ENCODE peak calls at places on chromosome 13, in five cellular contexts. One of them, this sample, is unnamed.

GRCh38 chr13:45781553-45782326 is 69.8 kb downstream of the SIAH3 start:
- DNase-seq in activated CD8-positive, alpha-beta memory T cell treated with anti-CD3 and anti-CD28 coated beads, Interleukin-2, amount 10 ng/mL, durations not matched to agents 7 days and 5 days: no peak
- DNase-seq in AG08395: no peak
- DNase-seq in RWPE1: peak; percentile 64
- DNase-seq in brain microvascular endothelial cell: no peak
- DNase-seq in this sample: no peak

GRCh38 chr13:93238711-93239110 is 12.1 kb downstream of the GPC6 start:
- DNase-seq in activated CD8-positive, alpha-beta memory T cell treated with anti-CD3 and anti-CD28 coated beads, Interleukin-2, amount 10 ng/mL, durations not matched to agents 7 days and 5 days: no peak
- DNase-seq in AG08395: no peak
- DNase-seq in RWPE1: no peak
- DNase-seq in brain microvascular endothelial cell: no peak
- DNase-seq in this sample: no peak

GRCh38 chr13:36818483-36819063 is 449 bp upstream of the RFXAP start:
- DNase-seq in activated CD8-positive, alpha-beta memory T cell treated with anti-CD3 and anti-CD28 coated beads, Interleukin-2, amount 10 ng/mL, durations not matched to agents 7 days and 5 days: no peak
- DNase-seq in AG08395: no peak
- DNase-seq in RWPE1: peak; percentile 10
- DNase-seq in brain microvascular endothelial cell: no peak
- DNase-seq in this sample: no peak

GRCh38 chr13:114279146-114279545 is 2.3 kb upstream of the UPF3A start:
- DNase-seq in activated CD8-positive, alpha-beta memory T cell treated with anti-CD3 and anti-CD28 coated beads, Interleukin-2, amount 10 ng/mL, durations not matched to agents 7 days and 5 days: no peak
- DNase-seq in AG08395: no peak
- DNase-seq in RWPE1: no peak
- DNase-seq in brain microvascular endothelial cell: no peak
- DNase-seq in this sample: no peak

GRCh38 chr13:71806885-71807284 is 60.1 kb downstream of the DACH1 start:
- DNase-seq in activated CD8-positive, alpha-beta memory T cell treated with anti-CD3 and anti-CD28 coated beads, Interleukin-2, amount 10 ng/mL, durations not matched to agents 7 days and 5 days: no peak
- DNase-seq in AG08395: no peak
- DNase-seq in RWPE1: no peak
- DNase-seq in brain microvascular endothelial cell: no peak
- DNase-seq in this sample: no peak

GRCh38 chr13:111542530-111543341 is 222.3 kb downstream of the TEX29 start:
- DNase-seq in activated CD8-positive, alpha-beta memory T cell treated with anti-CD3 and anti-CD28 coated beads, Interleukin-2, amount 10 ng/mL, durations not matched to agents 7 days and 5 days: no peak
- DNase-seq in AG08395: no peak
- DNase-seq in RWPE1: no peak
- DNase-seq in brain microvascular endothelial cell: no peak
- DNase-seq in this sample: no peak

GRCh38 chr13:18235172-18235571 is 946.5 kb downstream of the TUBA3C start:
- DNase-seq in activated CD8-positive, alpha-beta memory T cell treated with anti-CD3 and anti-CD28 coated beads, Interleukin-2, amount 10 ng/mL, durations not matched to agents 7 days and 5 days: no peak
- DNase-seq in AG08395: no peak
- DNase-seq in RWPE1: no peak
- DNase-seq in brain microvascular endothelial cell: no peak
- DNase-seq in this sample: no peak

GRCh38 chr13:45623516-45624090 is 8.1 kb upstream of the ERICH6B start:
- DNase-seq in activated CD8-positive, alpha-beta memory T cell treated with anti-CD3 and anti-CD28 coated beads, Interleukin-2, amount 10 ng/mL, durations not matched to agents 7 days and 5 days: no peak
- DNase-seq in AG08395: peak; percentile 36
- DNase-seq in RWPE1: peak; percentile 47
- DNase-seq in brain microvascular endothelial cell: no peak
- DNase-seq in this sample: no peak

GRCh38 chr13:102978168-102978567 is 88.0 kb downstream of the SLC10A2 start:
- DNase-seq in activated CD8-positive, alpha-beta memory T cell treated with anti-CD3 and anti-CD28 coated beads, Interleukin-2, amount 10 ng/mL, durations not matched to agents 7 days and 5 days: no peak
- DNase-seq in AG08395: peak; percentile 18
- DNase-seq in RWPE1: no peak
- DNase-seq in brain microvascular endothelial cell: no peak
- DNase-seq in this sample: no peak

GRCh38 chr13:47220453-47221150 is 323.7 kb upstream of the HTR2A start:
- DNase-seq in activated CD8-positive, alpha-beta memory T cell treated with anti-CD3 and anti-CD28 coated beads, Interleukin-2, amount 10 ng/mL, durations not matched to agents 7 days and 5 days: no peak
- DNase-seq in AG08395: no peak
- DNase-seq in RWPE1: no peak
- DNase-seq in brain microvascular endothelial cell: peak; percentile 32
- DNase-seq in this sample: no peak

GRCh38 chr13:33525759-33526158 is 240.2 kb upstream of the STARD13 start:
- DNase-seq in activated CD8-positive, alpha-beta memory T cell treated with anti-CD3 and anti-CD28 coated beads, Interleukin-2, amount 10 ng/mL, durations not matched to agents 7 days and 5 days: no peak
- DNase-seq in AG08395: no peak
- DNase-seq in RWPE1: no peak
- DNase-seq in brain microvascular endothelial cell: no peak
- DNase-seq in this sample: no peak

GRCh38 chr13:30744056-30744684 is 8.8 kb downstream of the ALOX5AP start:
- DNase-seq in activated CD8-positive, alpha-beta memory T cell treated with anti-CD3 and anti-CD28 coated beads, Interleukin-2, amount 10 ng/mL, durations not matched to agents 7 days and 5 days: peak; percentile 97
- DNase-seq in AG08395: peak; percentile 45
- DNase-seq in RWPE1: peak; percentile 13
- DNase-seq in brain microvascular endothelial cell: peak; percentile 65
- DNase-seq in this sample: peak; percentile 83

This sample was measured in stimulated activated naive CD8-positive, alpha-beta T cell treated with anti-CD3 and anti-CD28 coated beads, Interleukin-15, Interleukin-2, amounts not matched to agents 100 U/mL and 50 U/mL, for 24 hours.